ENCODE peak calls at places on chromosomes 16 and 17, in four cellular contexts. B is heart left ventricle, V is lower lobe of right lung, W is uterus. F is an unnamed sample. For H3K9me3 and H3K4me1, the result is how much of the 10 kb centered on the place peaks cover.

GRCh38 chr17:41777579-41778188 is 8.8 kb downstream of the JUP start:
- DNase-seq in B (peak), V (peak), W (peak), F (no peak)

GRCh38 chr16:30351586-30352419 is 3.3 kb downstream of the CD2BP2 start:
- DNase-seq in B (peak), V (peak), W (peak), F (no peak)

GRCh38 chr17:77649717-77650211 is 308.7 kb upstream of the TNRC6C start:
- DNase-seq in B (no peak), V (no peak), W (no peak), F (no peak)

GRCh38 chr16:5496013-5496412 is 398.4 kb upstream of the EEF2KMT start:
- DNase-seq in B (no peak), V (no peak), W (no peak), F (no peak)

GRCh38 chr16:12906271-12906670 is 4.9 kb downstream of the SHISA9 start:
- DNase-seq in B (no peak), V (no peak), W (no peak), F (no peak)

GRCh38 chr16:26220894-26221293 is 529.1 kb downstream of the HS3ST4 start:
- DNase-seq in B (no peak), V (no peak), W (no peak), F (no peak)

GRCh38 chr17:51298508-51299371 is 38.4 kb downstream of the UTP18 start:
- DNase-seq in B (no peak), V (no peak), W (no peak), F (peak)

GRCh38 chr17:38578229-38578628 is 27.5 kb downstream of the SRCIN1 start:
- DNase-seq in B (no peak), V (no peak), W (no peak), F (no peak)

GRCh38 chr17:3770471-3770870 is 30.5 kb downstream of the ITGAE start:
- DNase-seq in B (no peak), V (peak), W (no peak), F (no peak)

GRCh38 chr17:82729479-82730260 is 5.7 kb upstream of the FN3K start:
- DNase-seq in B (peak), V (no peak), W (no peak), F (no peak)

GRCh38 chr16:83147244-83147643 is 520.5 kb downstream of the CDH13 start:
- DNase-seq in B (no peak), V (no peak), W (no peak), F (no peak)

GRCh38 chr17:80475949-80476876 is at the start of gene NPTX1:
- DNase-seq in B (no peak), V (no peak), W (no peak), F (no peak)

GRCh38 chr17:22128723-22129122 is 436.4 kb downstream of the KCNJ18 start:
- DNase-seq in B (no peak), V (no peak), W (no peak), F (no peak)

GRCh38 chr16:23145608-23146007 is 3.6 kb downstream of the USP31 start:
- DNase-seq in B (no peak), V (no peak), W (no peak), F (no peak)

GRCh38 chr17:50953831-50954601 is 87.9 kb upstream of the TOB1 start:
- DNase-seq in B (peak), V (peak), W (peak), F (no peak)

GRCh38 chr16:5845046-5845445 is 747.5 kb upstream of the EEF2KMT start:
- DNase-seq in B (no peak), V (no peak), W (no peak), F (no peak)

GRCh38 chr16:48244080-48244862 is at the start of gene LONP2:
- DNase-seq in B (peak), V (peak), W (peak), F (peak)

GRCh38 chr17:80425835-80426426 is 11.0 kb downstream of the ENDOV start:
- DNase-seq in B (no peak), V (no peak), W (no peak), F (no peak)

GRCh38 chr16:88537864-88538263 is 32.3 kb upstream of the ZC3H18 start:
- DNase-seq in B (no peak), V (no peak), W (no peak), F (no peak)

GRCh38 chr17:44840936-44841335 is 6.7 kb upstream of the HIGD1B start:
- DNase-seq in B (no peak), V (no peak), W (no peak), F (no peak)

GRCh38 chr16:58614212-58614611 is 15.4 kb downstream of the CNOT1 start:
- DNase-seq in B (no peak), V (no peak), W (no peak), F (no peak)

GRCh38 chr17:31452101-31452500 is 60.6 kb downstream of the RAB11FIP4 start:
- DNase-seq in B (no peak), V (no peak), W (no peak), F (no peak)

GRCh38 chr17:78394209-78394608 is 15.8 kb downstream of the PGS1 start:
- DNase-seq in B (no peak), V (no peak), W (no peak), F (no peak)

GRCh38 chr17:70677783-70678647 is 508.7 kb downstream of the KCNJ2 start:
- DNase-seq in B (no peak), V (no peak), W (no peak), F (no peak)

GRCh38 chr17:40980117-40980516 is 4.0 kb downstream of the KRT40 start:
- DNase-seq in B (no peak), V (no peak), W (no peak), F (no peak)

GRCh38 chr17:34665803-34666763 is 86.7 kb downstream of the TMEM132E start:
- DNase-seq in B (no peak), V (no peak), W (no peak), F (peak)

GRCh38 chr16:84673203-84673535 is 24.9 kb downstream of the KLHL36 start:
- DNase-seq in B (no peak), V (no peak), W (no peak), F (no peak)

GRCh38 chr16:79651363-79651762 is 50.8 kb upstream of the MAF start:
- DNase-seq in B (no peak), V (no peak), W (peak), F (no peak)

GRCh38 chr16:73778872-73779271 is 517.7 kb upstream of the PSMD7 start:
- DNase-seq in B (no peak), V (no peak), W (no peak), F (no peak)

DNA sequence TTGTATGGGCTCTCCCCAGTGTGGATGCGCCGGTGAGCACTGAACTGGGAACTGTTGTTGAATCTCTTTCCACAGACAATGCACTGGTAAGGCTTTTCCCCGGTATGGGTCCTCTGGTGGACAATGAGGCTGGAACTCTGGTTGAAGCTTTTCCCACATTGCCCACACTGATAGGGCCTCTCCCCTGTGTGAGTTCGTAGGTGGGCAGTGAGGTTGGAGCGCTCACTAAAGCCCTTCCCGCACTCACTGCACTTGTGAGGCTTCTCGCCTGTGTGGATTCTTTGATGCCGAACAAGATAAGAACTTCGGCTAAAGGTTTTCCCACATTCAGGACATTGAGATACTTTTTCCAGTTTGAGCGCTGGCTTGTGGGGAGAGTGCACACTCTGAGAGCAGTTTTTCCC is 17.8 kb downstream of the ZSCAN32 start:
- DNase-seq in B (no peak), V (no peak), W (no peak), F (no peak)
- H3K9me3 ChIP-seq in B (half or more), V (half or more), W (half or more), F (under half)

DNA sequence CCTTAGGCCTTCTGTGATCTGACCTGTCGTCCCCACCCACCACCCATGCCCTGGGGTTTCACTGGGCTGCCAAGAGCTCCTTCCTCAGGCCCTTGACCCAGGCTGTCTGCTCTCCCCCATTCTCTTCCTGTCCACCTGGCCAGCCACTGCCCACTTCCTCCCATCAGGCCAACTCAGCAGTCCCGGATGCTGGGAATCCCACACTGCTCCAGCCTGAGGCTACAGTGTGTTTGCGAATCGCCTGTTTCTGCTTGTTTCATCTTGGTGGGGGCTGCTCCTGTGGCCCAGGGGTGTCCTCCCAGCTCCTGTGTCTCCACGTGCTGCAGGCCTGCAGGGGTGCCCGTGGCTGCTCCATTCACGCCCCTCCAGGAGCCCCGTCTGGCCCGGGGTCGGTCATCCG is 839 bp upstream of the METRN start:
- DNase-seq in B (no peak), V (no peak), W (no peak), F (no peak)
- H3K4me1 ChIP-seq in B (under half), V (under half), W (under half), F (under half)

DNA sequence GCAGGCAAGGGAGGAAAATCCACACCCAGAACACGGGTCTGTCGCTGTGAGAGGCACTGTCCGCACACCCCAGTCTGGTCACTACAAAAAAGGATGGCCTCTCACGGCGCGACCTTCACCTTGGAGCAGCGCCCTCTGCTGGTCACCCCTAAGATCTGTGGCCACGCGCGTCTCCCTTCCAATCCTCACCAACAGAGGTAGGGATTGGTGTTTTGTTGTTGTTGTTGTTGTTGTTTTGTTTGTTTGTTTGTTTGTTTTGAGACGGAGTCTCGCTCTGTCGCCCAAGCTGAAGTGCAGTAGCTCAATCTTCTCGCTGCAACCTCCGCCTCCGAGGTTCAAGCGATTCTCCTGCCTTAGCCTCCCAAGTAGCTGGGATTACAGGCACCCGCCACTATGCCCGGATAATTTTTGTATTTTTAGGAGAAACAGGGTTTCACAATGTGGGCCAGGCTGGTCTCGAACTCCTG is 15.0 kb upstream of the C17orf58 start:
- DNase-seq in B (peak), V (peak), W (peak), F (no peak)
- H3K4me3 ChIP-seq in B (no peak), V (no peak), W (no peak), F (no peak)

GRCh38 chr17:19590912-19591551 is 57.4 kb downstream of the SLC47A1 start:
- DNase-seq in B (no peak), V (no peak), W (no peak), F (no peak)
- H3K9me3 ChIP-seq in B (under half), V (under half), W (under half), F (under half)